ENCODE peak calls at places on chromosomes 1 and 21, in six cellular contexts. V, F, P, S, J and Z are unnamed samples.

GRCh38 chr1:41255978-41256377 is 13.9 kb upstream of the SCMH1 start:
- DNase-seq in S (no peak), J (no peak), V (peak; percentile 8), F (no peak), P (no peak), Z (no peak)

GRCh38 chr1:110237406-110238152 is 27.5 kb downstream of the KCNC4 start:
- DNase-seq in V (no peak), S (no peak), J (no peak), F (no peak), P (no peak), Z (no peak)

GRCh38 chr1:160095382-160096105 is 2.9 kb downstream of the IGSF8 start:
- DNase-seq in S (no peak), F (no peak), P (peak; percentile 84), J (no peak), V (no peak), Z (no peak)

GRCh38 chr21:35470522-35470921 is 421.4 kb upstream of the RUNX1 start:
- DNase-seq in J (no peak), S (no peak), P (no peak), V (no peak), F (no peak), Z (no peak)

GRCh38 chr1:41850029-41850428 is 68.7 kb downstream of the HIVEP3 start:
- DNase-seq in V (no peak), P (no peak), J (no peak), F (no peak), S (no peak), Z (no peak)

GRCh38 chr21:34336245-34336644 is 27.6 kb upstream of the KCNE2 start:
- DNase-seq in S (no peak), V (no peak), F (no peak), J (no peak), P (no peak), Z (no peak)

GRCh38 chr1:32447469-32448185 is 17.2 kb upstream of the ZBTB8B start:
- DNase-seq in S (no peak), P (no peak), J (no peak), V (peak; percentile 74), F (no peak), Z (no peak)

GRCh38 chr1:76230894-76231293 is 156.3 kb downstream of the ST6GALNAC3 start:
- DNase-seq in S (no peak), J (no peak), F (no peak), V (no peak), P (no peak), Z (no peak)

GRCh38 chr1:39701092-39701460 is 9.8 kb upstream of the HPCAL4 start:
- DNase-seq in P (no peak), S (no peak), V (peak; percentile 56), J (no peak), F (no peak), Z (no peak)

GRCh38 chr1:226223157-226223785 is at the start of gene MIXL1:
- DNase-seq in F (no peak), S (peak; percentile 5), P (no peak), V (no peak), J (no peak), Z (peak; percentile 44)

GRCh38 chr1:43979528-43980254 is 681 bp downstream of the B4GALT2 start:
- DNase-seq in P (peak; percentile 50), F (peak; percentile 65), V (peak; percentile 41), J (no peak), S (peak; percentile 68), Z (no peak)

GRCh38 chr1:59814180-59814900 is 409 bp upstream of the HOOK1 start:
- DNase-seq in J (peak; percentile 33), S (peak; percentile 92), V (no peak), F (peak; percentile 92), P (peak; percentile 67), Z (peak; percentile 73)

DNA sequence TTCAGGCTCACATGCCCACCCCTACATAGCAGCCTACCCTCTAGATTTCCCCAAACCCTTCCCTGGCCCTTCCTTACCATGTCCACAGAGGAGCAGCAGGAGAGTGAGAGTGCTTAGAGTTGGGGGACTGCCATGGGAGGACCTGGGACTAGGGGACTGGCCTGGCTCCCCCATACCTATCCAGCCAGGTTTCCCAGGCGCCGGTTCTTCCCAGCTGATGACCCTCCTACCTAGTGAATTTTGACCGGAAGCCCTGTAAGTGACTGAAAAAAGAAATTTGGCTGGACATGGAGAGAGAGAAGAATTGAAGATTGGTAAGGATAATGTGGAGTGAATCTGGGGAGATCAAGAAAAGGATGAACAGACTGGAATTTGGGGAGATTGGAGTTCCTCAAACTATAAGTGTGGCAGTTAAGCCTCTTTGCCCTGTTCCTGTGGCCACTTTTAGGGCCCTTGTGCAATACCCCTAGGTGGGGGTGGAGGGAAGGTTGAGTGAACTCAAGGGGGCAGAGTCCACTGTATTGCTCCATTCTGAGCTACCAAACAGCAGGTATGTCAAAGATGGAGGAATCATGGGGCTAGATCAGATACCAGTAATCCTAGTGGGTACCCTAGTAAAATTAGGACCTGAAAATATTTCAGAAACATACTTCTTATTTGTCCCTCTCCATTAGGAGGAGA is 1.3 kb downstream of the HJV start:
- DNase-seq in P (no peak), F (no peak), S (no peak), J (no peak), V (no peak), Z (no peak)
- TF ChIP-seq CTCF in P (no peak), F (no peak), S (no peak), J (no peak), V (no peak), Z (no peak)

GRCh38 chr1:113931456-113931855 is 2.3 kb downstream of the HIPK1 start:
- DNase-seq in J (no peak), V (peak; percentile 83), P (no peak), F (no peak), S (no peak), Z (no peak)

GRCh38 chr1:113930499-113931161 is 1.5 kb downstream of the HIPK1 start:
- DNase-seq in F (peak; percentile 33), J (no peak), V (peak; percentile 83), P (no peak), S (peak; percentile 48), Z (peak; percentile 21)

GRCh38 chr1:113928129-113928949 is 785 bp upstream of the HIPK1 start:
- DNase-seq in J (no peak), S (no peak), P (no peak), F (no peak), V (peak; percentile 35), Z (no peak)

GRCh38 chr1:113928950-113929749 is at the start of gene HIPK1:
- DNase-seq in V (peak; percentile 82), J (peak; percentile 76), P (peak; percentile 93), F (peak; percentile 88), S (peak; percentile 97), Z (peak; percentile 93)

DNA sequence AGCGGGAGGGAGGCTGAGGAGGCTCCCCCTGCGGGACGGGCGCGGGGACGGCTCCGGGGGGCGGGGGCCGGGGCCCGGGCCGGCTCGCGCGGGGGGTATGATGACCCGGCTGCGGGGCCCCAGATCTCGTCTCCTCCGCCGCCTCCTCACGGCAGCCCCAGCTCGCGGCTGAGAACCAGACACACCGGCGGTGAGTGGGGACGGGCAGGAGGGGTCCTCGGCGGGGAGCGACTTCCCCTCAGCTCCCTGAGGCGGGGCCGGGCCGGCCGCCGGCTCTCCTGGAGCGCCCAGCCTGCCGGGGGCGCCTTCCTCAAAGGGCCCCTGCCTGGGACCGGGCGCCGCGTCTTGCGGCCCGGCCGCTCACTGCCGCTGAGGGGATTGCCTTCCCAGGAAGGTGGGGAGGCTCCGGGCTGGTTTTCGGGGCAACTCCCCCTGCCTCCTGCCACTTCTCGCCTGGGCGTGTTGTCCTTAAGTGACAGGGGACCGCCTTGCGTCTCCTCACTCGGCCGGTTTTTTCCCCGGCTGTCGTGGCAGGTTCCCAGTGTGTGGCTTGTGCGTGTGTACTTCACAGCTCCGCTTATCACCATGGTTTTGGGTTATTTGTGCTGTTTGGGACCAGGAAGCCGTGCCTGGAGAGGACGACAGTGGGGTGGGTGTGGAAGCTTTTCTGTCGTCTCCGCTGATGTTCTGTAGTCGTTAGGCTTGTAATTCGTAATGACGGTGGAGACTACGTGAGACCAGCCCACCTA is 800 bp downstream of the HIPK1 start:
- DNase-seq in P (peak; percentile 28), F (peak; percentile 47), J (no peak), V (peak; percentile 17), S (peak; percentile 58), Z (peak; percentile 65)
- TF ChIP-seq CTCF in P (peak; percentile 20), F (no peak), J (no peak), V (no peak), S (no peak), Z (no peak)

GRCh38 chr1:85609976-85610375 is 29.4 kb downstream of the CCN1 start:
- DNase-seq in P (no peak), J (no peak), F (no peak), S (no peak), V (no peak), Z (no peak)

GRCh38 chr1:85611390-85611789 is 30.8 kb downstream of the CCN1 start:
- DNase-seq in S (no peak), F (no peak), J (no peak), V (peak; percentile 93), P (no peak), Z (no peak)

GRCh38 chr1:85611856-85612255 is 31.3 kb downstream of the CCN1 start:
- DNase-seq in J (no peak), V (peak; percentile 100), P (no peak), F (peak; percentile 81), S (peak; percentile 8), Z (no peak)

GRCh38 chr1:85615536-85615935 is 35.0 kb downstream of the CCN1 start:
- DNase-seq in V (no peak), S (no peak), P (no peak), F (no peak), J (no peak), Z (no peak)

DNA sequence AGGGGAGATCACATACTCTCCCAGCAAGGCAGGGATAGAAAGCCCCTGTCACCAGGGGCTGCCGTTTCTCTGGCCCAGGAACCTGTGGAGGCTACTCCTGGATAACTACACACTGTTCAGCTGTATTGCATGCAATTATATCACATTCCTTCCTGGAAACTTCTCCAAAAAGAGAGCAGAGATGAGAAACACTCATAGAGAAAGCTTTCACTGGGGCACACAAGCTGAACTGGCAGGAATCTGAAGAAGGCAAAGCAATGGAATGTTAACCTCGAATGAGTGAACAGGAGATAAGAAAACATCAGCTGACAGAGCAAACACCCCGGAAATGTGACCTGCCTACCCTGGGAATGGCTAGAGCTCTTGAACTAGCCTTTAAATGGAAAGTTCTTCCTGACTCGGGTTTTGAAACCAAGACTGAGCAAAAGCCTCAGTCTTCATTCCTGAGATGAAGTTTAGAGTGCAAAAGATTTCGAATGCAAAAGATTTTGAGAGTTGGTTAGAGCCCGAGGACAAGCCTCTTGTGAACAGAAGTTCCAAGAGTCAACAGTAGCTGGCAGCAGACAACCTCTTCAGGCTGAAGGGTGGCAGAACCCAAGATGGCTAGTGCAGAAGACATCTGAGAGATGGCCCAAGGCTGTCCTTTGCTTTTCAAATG is 32.3 kb downstream of the CCN1 start:
- DNase-seq in V (peak; percentile 94), S (peak; percentile 27), P (no peak), F (peak; percentile 60), J (no peak), Z (no peak)
- TF ChIP-seq CTCF in V (peak; percentile 76), S (peak; percentile 33), P (no peak), F (peak; percentile 65), J (no peak), Z (no peak)

DNA sequence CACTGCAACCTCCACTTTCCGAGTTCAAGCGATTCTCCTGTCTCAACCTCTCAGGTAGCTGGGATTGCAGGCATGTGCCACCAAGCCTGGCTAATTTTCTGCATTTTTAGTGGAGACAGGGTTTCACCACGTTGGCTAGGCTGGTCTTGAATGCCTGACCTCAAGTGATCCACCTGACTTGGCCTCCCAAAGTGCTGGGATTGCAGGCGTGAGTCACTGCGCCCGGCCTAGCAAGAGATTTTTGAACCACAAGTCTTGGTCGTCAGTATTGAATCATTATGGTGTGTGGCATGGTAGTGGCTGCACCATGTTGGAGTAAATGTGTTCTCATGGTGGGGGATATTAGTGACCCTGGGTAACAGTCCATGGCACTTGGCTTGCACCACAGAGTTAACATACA is 24.9 kb downstream of the AK4 start:
- DNase-seq in J (no peak), V (no peak), F (no peak), S (no peak), P (no peak), Z (no peak)
- TF ChIP-seq CTCF in J (no peak), V (no peak), F (no peak), S (no peak), P (no peak), Z (no peak)